ENCODE peak calls at places on chromosomes 1 and 21, in eight cellular contexts. Z is AG08395; V is activated T-cell treated with anti-CD3 and anti-CD28 coated beads, Interleukin-2, amount 50 U/mL, for 72 hours; G is M059J; F is cardiac fibroblast; X is amniotic stem cell; W is brain pericyte; O is colonic mucosa. T is an unnamed sample.

GRCh38 chr21:41601573-41602371 is 93.8 kb upstream of the TMPRSS2 start:
- DNase-seq in G (peak), F (peak), Z (peak), W (no peak), V (no peak), O (no peak), X (peak), T (peak)

GRCh38 chr1:6014130-6014999 is 22.1 kb upstream of the NPHP4 start:
- DNase-seq in X (no peak), F (no peak), G (no peak), V (no peak), Z (no peak), O (no peak), W (no peak), T (no peak)

GRCh38 chr1:15603050-15603965 is 13.9 kb upstream of the DDI2 start:
- DNase-seq in V (peak), O (peak), Z (peak), W (peak), G (peak), X (peak), F (peak), T (peak)

GRCh38 chr1:234604726-234605492 is 5.1 kb downstream of the IRF2BP2 start:
- DNase-seq in Z (no peak), X (no peak), V (no peak), G (peak), O (no peak), W (no peak), F (peak), T (no peak)

GRCh38 chr1:23114424-23115079 is 54.1 kb downstream of the LUZP1 start:
- DNase-seq in O (no peak), X (no peak), W (no peak), F (peak), Z (no peak), G (no peak), V (no peak), T (no peak)

GRCh38 chr1:150464422-150464826 is 22.8 kb upstream of the TARS2 start:
- DNase-seq in W (no peak), X (peak), O (peak), F (peak), V (peak), G (peak), Z (peak), T (no peak)

GRCh38 chr1:11099310-11100148 is at the start of gene EXOSC10:
- DNase-seq in O (peak), X (peak), W (peak), F (peak), G (peak), Z (peak), V (peak), T (peak)

GRCh38 chr1:97999320-97999719 is 78.5 kb upstream of the DPYD start:
- DNase-seq in W (no peak), Z (peak), F (peak), G (peak), O (no peak), X (peak), V (no peak), T (no peak)

GRCh38 chr1:118986839-118987430 is 1.2 kb downstream of the TBX15 start:
- DNase-seq in X (no peak), G (peak), V (no peak), O (no peak), W (no peak), F (no peak), Z (peak), T (no peak)

GRCh38 chr1:15738416-15739113 is 2.5 kb downstream of the SLC25A34 start:
- DNase-seq in O (no peak), V (no peak), W (no peak), F (no peak), X (no peak), Z (no peak), G (peak), T (no peak)

GRCh38 chr1:175866776-175867175 is 123.4 kb upstream of the TNR start:
- DNase-seq in W (no peak), V (no peak), O (no peak), X (no peak), G (no peak), F (no peak), Z (no peak), T (no peak)

GRCh38 chr1:97008226-97008625 is 286.6 kb downstream of the PTBP2 start:
- DNase-seq in O (no peak), Z (no peak), V (no peak), G (peak), W (no peak), F (no peak), X (no peak), T (no peak)

GRCh38 chr1:164614316-164614715 is 55.3 kb downstream of the PBX1 start:
- DNase-seq in O (no peak), V (no peak), F (no peak), X (no peak), Z (no peak), G (no peak), W (no peak), T (no peak)

GRCh38 chr1:40887652-40888051 is 25.5 kb upstream of the CITED4 start:
- DNase-seq in F (no peak), X (no peak), W (no peak), G (no peak), Z (no peak), O (no peak), V (no peak), T (no peak)

GRCh38 chr21:26445440-26445839 is 127.6 kb downstream of the CYYR1 start:
- DNase-seq in Z (peak), F (peak), X (no peak), V (no peak), O (no peak), W (no peak), G (no peak), T (no peak)

GRCh38 chr21:30839304-30839703 is 9.7 kb upstream of the KRTAP7-1 start:
- DNase-seq in O (peak), F (no peak), X (no peak), G (peak), Z (no peak), V (peak), W (no peak), T (peak)

GRCh38 chr1:14970115-14970798 is 183.3 kb upstream of the TMEM51 start:
- DNase-seq in W (peak), V (peak), X (peak), Z (peak), O (peak), F (peak), G (peak), T (peak)

GRCh38 chr1:96520542-96520941 is 201.0 kb upstream of the PTBP2 start:
- DNase-seq in Z (peak), V (no peak), O (no peak), W (peak), G (peak), F (peak), X (no peak), T (no peak)

GRCh38 chr1:231121533-231121932 is 40.3 kb upstream of the TRIM67 start:
- DNase-seq in V (no peak), O (no peak), F (no peak), G (no peak), W (no peak), X (no peak), Z (no peak), T (no peak)

GRCh38 chr21:16541366-16541765 is 811.6 kb downstream of the USP25 start:
- DNase-seq in W (no peak), Z (no peak), X (no peak), O (no peak), F (no peak), V (no peak), G (peak), T (no peak)

GRCh38 chr1:222892137-222892763 is 77.4 kb downstream of the DISP1 start:
- DNase-seq in F (peak), X (no peak), W (no peak), O (no peak), V (no peak), Z (no peak), G (peak), T (peak)

GRCh38 chr1:32605711-32606424 is 44.5 kb downstream of the ZBTB8OS start:
- DNase-seq in F (no peak), Z (no peak), W (no peak), G (no peak), X (no peak), V (no peak), O (no peak), T (no peak)

GRCh38 chr21:44294391-44295162 is 5.3 kb upstream of the PFKL start:
- DNase-seq in Z (peak), V (no peak), G (peak), X (no peak), W (no peak), F (peak), O (peak), T (no peak)

GRCh38 chr1:21594495-21594894 is 74.7 kb downstream of the RAP1GAP start:
- DNase-seq in O (no peak), F (no peak), Z (no peak), G (peak), V (no peak), W (no peak), X (no peak), T (no peak)

GRCh38 chr21:30227633-30228404 is 11.9 kb upstream of the CLDN8 start:
- DNase-seq in O (peak), W (peak), F (peak), V (no peak), Z (peak), X (peak), G (peak), T (peak)